ENCODE peak calls at places on chromosomes 2 and 18, in ten cellular contexts. V, M, X, I, D, W, A, K, G and Z are unnamed samples.

GRCh38 chr2:118307864-118308263 is 219.6 kb downstream of the INSIG2 start:
- DNase-seq in V (no peak), M (no peak), X (no peak), I (no peak), D (no peak), W (no peak), A (no peak), K (no peak), G (no peak), Z (no peak)

GRCh38 chr2:80166457-80166856 is 138.1 kb downstream of the LRRTM1 start:
- DNase-seq in V (no peak), M (no peak), X (no peak), I (no peak), D (no peak), W (no peak), A (no peak), K (no peak), G (no peak), Z (no peak)

GRCh38 chr18:8701546-8702118 is 3.7 kb upstream of the MTCL1 start:
- DNase-seq in V (no peak), M (no peak), X (peak), I (no peak), D (no peak), W (no peak), A (no peak), K (no peak), G (no peak), Z (no peak)

GRCh38 chr18:61860302-61860701 is 32.5 kb downstream of the RNF152 start:
- DNase-seq in V (no peak), M (no peak), X (no peak), I (no peak), D (no peak), W (no peak), A (no peak), K (no peak), G (no peak), Z (no peak)

GRCh38 chr2:228590681-228591080 is 409.2 kb upstream of the SPHKAP start:
- DNase-seq in V (no peak), M (no peak), X (no peak), I (no peak), D (no peak), W (no peak), A (no peak), K (no peak), G (no peak), Z (no peak)

GRCh38 chr2:70850905-70851304 is 15.3 kb upstream of the CD207 start:
- DNase-seq in V (no peak), M (no peak), X (no peak), I (no peak), D (no peak), W (no peak), A (no peak), K (no peak), G (no peak), Z (no peak)

GRCh38 chr2:73728043-73728442 is 9.1 kb downstream of the TPRKB start:
- DNase-seq in V (no peak), M (no peak), X (no peak), I (no peak), D (no peak), W (no peak), A (no peak), K (no peak), G (no peak), Z (no peak)

GRCh38 chr2:236499691-236500573 is 69.7 kb upstream of the ACKR3 start:
- DNase-seq in V (no peak), M (no peak), X (no peak), I (no peak), D (no peak), W (no peak), A (no peak), K (no peak), G (no peak), Z (no peak)

GRCh38 chr2:197256771-197257170 is 53.8 kb downstream of the ANKRD44 start:
- DNase-seq in V (no peak), M (no peak), X (no peak), I (no peak), D (no peak), W (no peak), A (no peak), K (no peak), G (no peak), Z (no peak)

GRCh38 chr2:108383146-108383830 is 5.5 kb downstream of the SULT1C4 start:
- DNase-seq in V (no peak), M (no peak), X (no peak), I (no peak), D (no peak), W (no peak), A (no peak), K (no peak), G (no peak), Z (no peak)

GRCh38 chr2:23905155-23905554 is 21.8 kb downstream of the ATAD2B start:
- DNase-seq in V (no peak), M (no peak), X (no peak), I (no peak), D (no peak), W (no peak), A (no peak), K (no peak), G (no peak), Z (no peak)

GRCh38 chr2:45259144-45259543 is 249.9 kb upstream of the SIX2 start:
- DNase-seq in V (no peak), M (no peak), X (no peak), I (no peak), D (no peak), W (no peak), A (no peak), K (no peak), G (peak), Z (no peak)

GRCh38 chr2:28610583-28611201 is 114.8 kb downstream of the PLB1 start:
- DNase-seq in V (peak), M (peak), X (peak), I (peak), D (peak), W (peak), A (no peak), K (peak), G (no peak), Z (peak)

GRCh38 chr2:220572385-220572784 is 945.0 kb downstream of the SLC4A3 start:
- DNase-seq in V (no peak), M (no peak), X (no peak), I (no peak), D (no peak), W (no peak), A (no peak), K (no peak), G (no peak), Z (no peak)

GRCh38 chr18:65093341-65093740 is 657.5 kb upstream of the CDH7 start:
- DNase-seq in V (no peak), M (no peak), X (no peak), I (no peak), D (no peak), W (no peak), A (no peak), K (no peak), G (no peak), Z (no peak)

GRCh38 chr2:148303166-148303565 is 282.3 kb downstream of the MBD5 start:
- DNase-seq in V (no peak), M (no peak), X (no peak), I (no peak), D (no peak), W (no peak), A (no peak), K (no peak), G (no peak), Z (no peak)

GRCh38 chr2:19617251-19617650 is 258.8 kb upstream of the OSR1 start:
- DNase-seq in V (no peak), M (no peak), X (peak), I (no peak), D (no peak), W (no peak), A (no peak), K (no peak), G (no peak), Z (no peak)

GRCh38 chr18:80108122-80108536 is 933 bp upstream of the ADNP2 start:
- DNase-seq in V (peak), M (no peak), X (no peak), I (no peak), D (peak), W (peak), A (no peak), K (no peak), G (peak), Z (no peak)

GRCh38 chr18:60372598-60372997 is at the start of gene MC4R:
- DNase-seq in V (no peak), M (peak), X (peak), I (no peak), D (no peak), W (no peak), A (no peak), K (no peak), G (no peak), Z (peak)

GRCh38 chr2:115609978-115610377 is 1167.5 kb downstream of the DPP10 start:
- DNase-seq in V (no peak), M (no peak), X (no peak), I (no peak), D (no peak), W (no peak), A (no peak), K (no peak), G (no peak), Z (no peak)

GRCh38 chr2:105812180-105813044 is 67.7 kb downstream of the NCK2 start:
- DNase-seq in V (no peak), M (no peak), X (no peak), I (no peak), D (peak), W (peak), A (no peak), K (peak), G (peak), Z (no peak)

GRCh38 chr2:118763797-118764196 is 83.7 kb downstream of the EN1 start:
- DNase-seq in V (no peak), M (no peak), X (peak), I (peak), D (no peak), W (no peak), A (no peak), K (no peak), G (no peak), Z (no peak)

GRCh38 chr2:73203055-73203681 is 794 bp downstream of the NOTO start:
- DNase-seq in V (no peak), M (no peak), X (peak), I (no peak), D (no peak), W (no peak), A (no peak), K (no peak), G (no peak), Z (no peak)

GRCh38 chr18:26813043-26813442 is 52.5 kb downstream of the AQP4 start:
- DNase-seq in V (no peak), M (peak), X (peak), I (peak), D (peak), W (peak), A (no peak), K (no peak), G (no peak), Z (no peak)

GRCh38 chr18:55586841-55587240 is 1.2 kb downstream of the TCF4 start:
- DNase-seq in V (no peak), M (no peak), X (no peak), I (no peak), D (no peak), W (no peak), A (no peak), K (peak), G (no peak), Z (no peak)

GRCh38 chr2:196253115-196253484 is 81.7 kb upstream of the STK17B start:
- DNase-seq in V (no peak), M (no peak), X (no peak), I (no peak), D (no peak), W (no peak), A (no peak), K (no peak), G (no peak), Z (no peak)

GRCh38 chr2:230137902-230138539 is 69.3 kb upstream of the SLC16A14 start:
- DNase-seq in V (no peak), M (no peak), X (no peak), I (no peak), D (no peak), W (no peak), A (no peak), K (no peak), G (no peak), Z (no peak)

GRCh38 chr2:237458519-237458918 is 28.5 kb upstream of the MLPH start:
- DNase-seq in V (no peak), M (no peak), X (no peak), I (no peak), D (no peak), W (no peak), A (no peak), K (no peak), G (no peak), Z (no peak)

GRCh38 chr18:68219867-68220266 is 495.0 kb downstream of the TMX3 start:
- DNase-seq in V (no peak), M (no peak), X (no peak), I (no peak), D (no peak), W (no peak), A (no peak), K (peak), G (no peak), Z (no peak)

GRCh38 chr2:46367286-46367685 is 70.1 kb downstream of the EPAS1 start:
- DNase-seq in V (no peak), M (no peak), X (no peak), I (no peak), D (no peak), W (no peak), A (no peak), K (peak), G (no peak), Z (no peak)

GRCh38 chr2:46368416-46368815 is 71.2 kb downstream of the EPAS1 start:
- DNase-seq in V (no peak), M (no peak), X (no peak), I (no peak), D (no peak), W (no peak), A (no peak), K (no peak), G (no peak), Z (no peak)

GRCh38 chr2:46372475-46372874 is 75.3 kb downstream of the EPAS1 start:
- DNase-seq in V (no peak), M (no peak), X (no peak), I (no peak), D (no peak), W (no peak), A (no peak), K (no peak), G (no peak), Z (no peak)

GRCh38 chr2:46371858-46372257 is 74.7 kb downstream of the EPAS1 start:
- DNase-seq in V (no peak), M (no peak), X (no peak), I (no peak), D (no peak), W (no peak), A (no peak), K (no peak), G (no peak), Z (no peak)

GRCh38 chr2:46369783-46370182 is 72.6 kb downstream of the EPAS1 start:
- DNase-seq in V (no peak), M (no peak), X (no peak), I (no peak), D (no peak), W (no peak), A (no peak), K (no peak), G (no peak), Z (no peak)
- TF ChIP-seq CTCF in V (no peak), M (no peak), X (no peak), I (no peak), D (no peak), W (no peak), A (no peak), K (no peak), G (no peak), Z (no peak)

GRCh38 chr2:25421746-25422431 is 80.2 kb upstream of the DNMT3A start:
- DNase-seq in V (no peak), M (no peak), X (no peak), I (no peak), D (no peak), W (no peak), A (no peak), K (no peak), G (no peak), Z (no peak)
- TF ChIP-seq POLR2A in V (no peak), M (no peak), X (no peak), I (no peak), D (no peak), W (no peak), A (no peak), K (no peak), G (no peak), Z (no peak)

DNA sequence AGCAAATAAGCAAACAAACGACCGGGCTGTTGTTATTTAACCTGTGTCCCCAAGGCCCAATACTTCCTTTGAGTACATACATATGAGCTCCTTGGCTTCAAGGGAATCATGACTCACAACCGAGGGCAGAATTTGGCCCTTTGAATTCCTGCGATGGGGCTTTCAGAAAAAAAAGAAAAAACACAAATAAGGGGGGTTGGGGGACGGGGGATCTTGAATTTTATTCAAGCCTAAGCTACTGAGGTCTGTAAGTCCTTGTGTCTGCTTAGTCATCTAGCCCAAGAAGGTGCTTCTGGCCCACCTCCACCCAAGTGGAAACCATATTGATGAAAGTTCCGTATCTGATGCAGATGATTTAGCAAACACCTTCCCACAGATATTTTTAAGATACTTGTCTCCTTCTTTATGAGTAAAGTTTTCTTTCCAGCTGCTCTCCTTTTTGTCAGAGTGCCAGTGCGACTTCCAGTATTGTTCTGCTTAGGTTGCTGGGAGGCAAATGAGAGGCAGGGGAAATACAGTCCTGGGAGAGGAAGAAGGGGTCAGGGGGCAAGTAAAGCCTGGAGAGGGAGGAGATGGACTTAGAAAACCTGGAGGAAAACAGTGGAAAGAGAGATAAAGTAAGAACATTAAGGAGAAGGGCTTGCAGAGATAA is 169.6 kb downstream of the ZEB2 start:
- DNase-seq in V (no peak), M (no peak), X (peak), I (no peak), D (peak), W (no peak), A (no peak), K (peak), G (no peak), Z (no peak)
- H3K4me3 ChIP-seq in V (no peak), M (no peak), X (no peak), I (no peak), D (no peak), W (no peak), A (no peak), K (no peak), G (no peak), Z (no peak)

GRCh38 chr18:50796495-50796894 is 23.3 kb downstream of the MRO start:
- DNase-seq in V (no peak), M (no peak), X (no peak), I (no peak), D (no peak), W (no peak), A (no peak), K (no peak), G (no peak), Z (no peak)
- TF ChIP-seq CTCF in V (no peak), M (no peak), X (no peak), I (no peak), D (no peak), W (no peak), A (no peak), K (no peak), G (no peak), Z (no peak)

GRCh38 chr2:241315879-241316700 is at the start of gene SEPTIN2:
- DNase-seq in V (peak), M (peak), X (peak), I (no peak), D (no peak), W (no peak), A (peak), K (peak), G (no peak), Z (peak)
- TF ChIP-seq POLR2A in V (no peak), M (no peak), X (peak), I (peak), D (peak), W (peak), A (peak), K (peak), G (peak), Z (no peak)

GRCh38 chr2:188693771-188694170 is 280.4 kb upstream of the COL3A1 start:
- DNase-seq in V (no peak), M (no peak), X (no peak), I (no peak), D (no peak), W (no peak), A (no peak), K (no peak), G (no peak), Z (no peak)

GRCh38 chr2:188701836-188702235 is 272.3 kb upstream of the COL3A1 start:
- DNase-seq in V (no peak), M (no peak), X (peak), I (no peak), D (no peak), W (no peak), A (no peak), K (peak), G (no peak), Z (no peak)

GRCh38 chr2:188693111-188693510 is 281.1 kb upstream of the COL3A1 start:
- DNase-seq in V (peak), M (peak), X (no peak), I (no peak), D (no peak), W (no peak), A (no peak), K (no peak), G (no peak), Z (no peak)

DNA sequence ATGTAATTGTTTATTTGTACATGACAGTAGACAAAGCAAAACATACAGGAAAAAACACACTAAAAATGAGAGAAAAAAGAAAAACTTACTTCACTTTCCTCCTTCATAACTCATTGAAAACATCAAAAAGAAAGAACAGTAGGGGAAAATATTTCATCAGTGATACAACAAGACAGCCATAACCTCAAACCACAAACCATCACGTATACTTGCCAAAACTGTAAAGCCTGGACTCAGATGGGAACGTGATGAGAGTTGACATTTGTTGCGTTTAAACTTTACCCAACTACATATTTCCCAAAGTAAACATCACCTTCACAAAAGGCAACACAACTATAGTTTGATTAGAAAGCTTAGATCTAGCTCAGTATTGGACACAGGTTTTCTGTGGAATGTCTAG is 278.2 kb upstream of the COL3A1 start:
- DNase-seq in V (no peak), M (no peak), X (peak), I (no peak), D (no peak), W (no peak), A (no peak), K (no peak), G (no peak), Z (no peak)
- H3K4me3 ChIP-seq in V (no peak), M (no peak), X (no peak), I (no peak), D (no peak), W (no peak), A (no peak), K (no peak), G (no peak), Z (no peak)

DNA sequence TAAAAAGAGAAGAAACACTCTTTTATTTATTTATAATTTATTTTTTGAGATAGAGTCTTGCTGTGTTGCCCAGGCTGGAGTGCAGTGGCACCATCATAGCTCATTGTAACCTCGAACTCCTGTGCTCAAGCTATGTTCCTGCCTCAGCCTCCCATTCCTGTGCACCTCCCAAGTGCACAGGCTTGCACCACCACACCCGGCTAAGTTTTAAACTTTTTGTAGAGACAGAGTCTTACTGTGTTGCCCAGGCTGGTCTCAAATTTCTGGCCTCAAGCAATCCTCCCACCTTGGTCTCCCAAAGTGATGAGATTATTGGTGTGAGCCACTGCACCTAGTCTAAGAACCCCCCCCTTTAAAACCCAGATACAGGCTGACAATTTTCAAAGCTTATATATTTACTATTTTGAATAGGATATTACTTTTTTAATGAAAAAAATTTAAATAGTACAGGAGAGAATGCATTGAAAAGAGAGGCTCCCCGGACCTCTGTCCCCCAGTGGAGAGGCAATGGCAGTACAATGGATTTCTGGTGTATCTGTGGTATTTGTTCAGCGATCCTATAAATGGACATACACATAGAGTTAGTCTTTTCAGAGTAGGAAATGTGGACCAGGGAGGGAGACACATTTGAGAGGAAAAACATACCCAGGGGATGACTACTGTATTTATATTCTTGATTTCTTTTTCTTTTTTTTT is 48.1 kb upstream of the CNOT11 start:
- DNase-seq in V (no peak), M (no peak), X (peak), I (no peak), D (no peak), W (no peak), A (no peak), K (no peak), G (no peak), Z (no peak)
- TF ChIP-seq CTCF in V (no peak), M (peak), X (no peak), I (no peak), D (no peak), W (peak), A (no peak), K (peak), G (no peak), Z (no peak)